ENCODE peak calls at places on chromosomes 3 and 15, in nine cellular contexts. J is A549, I is tibial nerve, M is esophagus muscularis mucosa, K is ovary, C is adrenal gland, E is breast epithelium, H is body of pancreas, L is IMR-90. D is an unnamed sample.

GRCh38 chr15:67839358-67839928 is 402 bp downstream of the RNU6-1 start:
- DNase-seq in I (no peak), C (no peak), J (peak; percentile 94), M (no peak), K (no peak), E (no peak), L (peak; percentile 27), H (no peak), D (no peak)

GRCh38 chr3:127157181-127157828 is 35.6 kb upstream of the PRR23E start:
- DNase-seq in E (peak; percentile 45), J (no peak), M (no peak), L (no peak), K (peak; percentile 18), I (no peak), H (no peak), C (no peak), D (no peak)

GRCh38 chr15:67501177-67501835 is 19.6 kb upstream of the C15orf61 start:
- DNase-seq in M (no peak), I (no peak), H (no peak), K (no peak), L (peak; percentile 54), C (no peak), J (no peak), E (no peak), D (no peak)

GRCh38 chr3:184336484-184337230 is 743 bp upstream of the FAM131A start:
- DNase-seq in E (no peak), M (no peak), C (peak; percentile 41), J (no peak), L (peak; percentile 65), K (no peak), I (peak; percentile 60), H (peak; percentile 45), D (peak; percentile 65)

GRCh38 chr3:78050276-78051080 is 1010.6 kb downstream of the ROBO2 start:
- DNase-seq in E (no peak), K (no peak), L (peak; percentile 45), C (no peak), H (no peak), I (no peak), J (no peak), M (no peak), D (no peak)

GRCh38 chr3:182972387-182972786 is 8.0 kb downstream of the DCUN1D1 start:
- DNase-seq in I (no peak), K (no peak), E (no peak), M (no peak), C (no peak), H (no peak), L (no peak), J (no peak), D (no peak)

GRCh38 chr3:45965281-45966052 is 22.2 kb downstream of the CXCR6 start:
- DNase-seq in I (no peak), M (no peak), C (no peak), K (no peak), L (no peak), E (no peak), H (no peak), J (no peak), D (no peak)

GRCh38 chr15:75114796-75115195 is 86.9 kb upstream of the C15orf39 start:
- DNase-seq in I (no peak), H (no peak), C (peak; percentile 65), E (no peak), K (no peak), M (no peak), J (no peak), L (no peak), D (peak; percentile 50)

GRCh38 chr3:59451800-59452741 is 402.2 kb upstream of the CFAP20DC start:
- DNase-seq in J (no peak), I (no peak), L (no peak), H (no peak), M (no peak), C (no peak), K (no peak), E (no peak), D (no peak)
- H3K4me1 ChIP-seq in J (no peaks in the 10 kb centered on the region), I (no peaks in the 10 kb centered on the region), L (peaks cover 3% of the 10 kb centered on the region), H (peaks cover 7% of the 10 kb centered on the region), M (no peaks in the 10 kb centered on the region), C (no peaks in the 10 kb centered on the region), K (no peaks in the 10 kb centered on the region), E (no peaks in the 10 kb centered on the region), D (no peaks in the 10 kb centered on the region)

DNA sequence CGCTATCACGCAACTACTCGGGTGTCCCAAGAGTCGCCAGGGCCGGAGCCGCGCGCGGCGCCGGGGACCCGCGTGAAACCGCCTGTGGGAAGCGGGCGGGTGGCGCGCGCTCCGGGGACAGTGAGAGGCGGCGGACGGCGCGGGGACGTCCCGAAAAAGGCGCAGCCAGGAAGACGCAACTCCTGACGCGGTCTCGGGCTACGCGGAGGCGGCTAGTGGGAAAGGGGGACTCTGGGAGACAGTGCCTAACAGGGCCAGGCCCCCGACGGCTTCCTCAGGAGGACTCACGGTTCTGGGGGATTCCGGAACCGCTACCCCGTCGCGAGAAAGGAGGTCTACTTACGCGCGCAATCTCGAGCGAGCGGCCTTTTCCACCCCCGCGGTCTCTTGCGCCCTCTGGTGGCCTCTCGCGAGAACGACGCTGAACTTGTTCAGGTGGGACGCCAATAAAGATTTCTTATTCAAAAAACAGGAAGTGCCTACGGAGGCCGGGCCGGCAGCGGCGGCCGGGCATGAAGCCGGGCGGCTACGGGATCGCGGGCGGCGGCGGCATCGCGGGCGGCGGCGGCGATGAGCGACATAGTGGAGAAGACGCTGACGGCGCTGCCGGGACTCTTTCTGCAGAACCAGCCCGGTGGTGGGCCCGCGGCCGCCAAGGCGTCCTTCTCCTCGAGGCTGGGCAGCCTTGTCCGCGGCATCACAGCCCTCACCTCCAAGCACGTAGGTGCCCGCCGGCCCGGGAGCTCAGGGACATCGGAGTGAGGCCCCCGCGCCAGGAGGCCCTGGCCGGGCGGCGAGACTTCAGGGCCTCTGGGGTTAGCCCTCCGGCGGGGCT is at the start of gene AP4E1:
- DNase-seq in H (peak; percentile 88), C (peak; percentile 93), M (peak; percentile 99), I (peak; percentile 90), K (peak; percentile 95), L (peak; percentile 91), J (peak; percentile 75), E (peak; percentile 91), D (peak; percentile 94)
- TF ChIP-seq POLR2A in H (peak; percentile 67), C (peak; percentile 24), M (peak; percentile 35), I (peak; percentile 53), K (peak; percentile 62), L (peak; percentile 78), J (peak; percentile 24), E (no peak), D (no peak)

GRCh38 chr3:149087208-149087607 is 875 bp upstream of the HLTF start:
- DNase-seq in C (no peak), I (no peak), J (no peak), M (no peak), H (no peak), L (no peak), K (peak; percentile 40), E (no peak), D (no peak)

GRCh38 chr3:149089395-149089794 is 3.1 kb upstream of the HLTF start:
- DNase-seq in H (no peak), C (no peak), E (no peak), L (no peak), I (no peak), K (no peak), J (no peak), M (no peak), D (no peak)

GRCh38 chr3:149090907-149091306 is 4.6 kb upstream of the HLTF start:
- DNase-seq in H (no peak), C (no peak), J (no peak), I (no peak), E (no peak), K (no peak), L (no peak), M (no peak), D (no peak)

GRCh38 chr3:149095487-149095886 is 9.2 kb upstream of the HLTF start:
- DNase-seq in K (no peak), H (no peak), M (no peak), C (no peak), L (no peak), E (no peak), J (no peak), I (no peak), D (no peak)

DNA sequence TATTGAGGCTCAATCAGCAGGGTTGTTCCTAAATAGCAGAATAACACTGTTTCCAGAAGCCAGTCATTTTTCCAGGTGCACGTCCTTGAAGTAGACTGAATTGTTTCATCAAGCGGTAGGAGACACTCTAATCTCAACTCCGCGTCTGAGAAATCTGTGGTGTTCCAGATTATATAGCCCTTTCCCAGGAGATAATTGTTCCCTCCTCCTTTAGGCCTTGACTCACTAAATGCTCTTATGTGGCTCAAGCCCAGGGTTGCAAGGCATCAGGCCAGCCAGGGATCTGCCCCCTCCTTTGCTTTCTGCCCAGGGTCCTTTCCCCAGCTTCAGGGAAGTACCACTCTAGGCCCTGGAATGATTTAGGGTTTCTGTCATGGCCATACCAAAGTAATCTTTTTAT is 5.7 kb upstream of the HLTF start:
- DNase-seq in I (no peak), J (no peak), K (no peak), E (no peak), H (no peak), L (no peak), C (no peak), M (no peak), D (peak; percentile 58)
- H3K4me1 ChIP-seq in I (peaks cover 1% of the 10 kb centered on the region), J (no peaks in the 10 kb centered on the region), K (no peaks in the 10 kb centered on the region), E (no peaks in the 10 kb centered on the region), H (peaks cover under 1% of the 10 kb centered on the region), L (no peaks in the 10 kb centered on the region), C (no peaks in the 10 kb centered on the region), M (no peaks in the 10 kb centered on the region), D (peaks cover 5% of the 10 kb centered on the region)

GRCh38 chr15:81024265-81024875 is 23.6 kb downstream of the TLNRD1 start:
- DNase-seq in J (no peak), I (no peak), H (no peak), E (no peak), M (no peak), C (no peak), K (no peak), L (no peak), D (no peak)

GRCh38 chr15:81024891-81025290 is 24.2 kb downstream of the TLNRD1 start:
- DNase-seq in J (no peak), M (no peak), H (no peak), C (no peak), K (no peak), I (no peak), E (no peak), L (no peak), D (no peak)

GRCh38 chr15:81021321-81021720 is 20.6 kb downstream of the TLNRD1 start:
- DNase-seq in C (no peak), H (no peak), M (no peak), E (no peak), K (no peak), J (no peak), I (no peak), L (no peak), D (no peak)

GRCh38 chr15:81027200-81027599 is 26.5 kb downstream of the TLNRD1 start:
- DNase-seq in H (no peak), M (no peak), L (peak; percentile 24), E (no peak), K (no peak), I (no peak), C (no peak), J (no peak), D (no peak)

DNA sequence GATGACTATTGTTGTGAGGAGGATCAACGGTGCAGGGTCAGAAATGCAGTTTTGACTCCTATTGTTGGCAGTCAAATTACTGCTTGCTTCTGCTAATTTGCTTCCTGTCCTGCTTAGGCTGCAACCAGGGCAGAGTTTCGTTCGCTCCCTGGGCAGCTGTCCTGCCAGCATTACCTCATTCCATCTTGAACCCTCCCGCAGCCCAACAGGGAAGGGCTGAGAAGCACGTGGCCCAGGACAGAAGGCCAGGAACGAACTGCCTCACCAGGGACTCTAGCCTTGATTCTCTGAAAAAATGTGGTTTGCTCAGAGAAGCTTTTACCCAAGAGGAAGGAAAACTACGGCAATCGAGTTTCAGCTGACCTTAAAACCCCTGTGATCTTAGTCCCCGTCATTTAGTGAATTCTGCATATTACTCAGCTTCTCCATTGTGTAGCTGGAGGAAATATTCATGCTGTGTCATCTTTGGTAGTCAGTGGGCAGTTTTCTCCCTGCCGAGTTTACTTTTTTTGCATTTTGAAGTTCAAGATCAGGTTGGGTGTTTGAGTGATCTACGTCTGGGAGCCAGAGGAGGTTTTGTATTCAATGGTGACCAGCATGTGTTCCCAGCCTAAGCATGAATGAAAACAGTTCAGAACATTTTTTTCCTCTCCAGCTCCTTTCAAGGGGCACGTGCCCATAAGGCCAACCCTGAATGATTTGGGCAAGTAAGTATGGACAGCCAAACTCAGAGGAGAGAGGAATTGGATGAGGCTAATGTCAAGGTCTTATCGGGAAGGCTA is 23.0 kb downstream of the TLNRD1 start:
- DNase-seq in C (peak; percentile 79), L (peak; percentile 66), J (no peak), H (peak; percentile 69), K (no peak), I (peak; percentile 86), M (peak; percentile 93), E (no peak), D (peak; percentile 44)
- TF ChIP-seq POLR2A in C (no peak), L (no peak), J (no peak), H (no peak), K (no peak), I (no peak), M (no peak), E (no peak), D (no peak)